ENCODE peak calls at places on chromosomes 5 and 9, in five cellular contexts. One of them, this sample, is unnamed.

GRCh38 chr9:83198336-83198735 is 135.4 kb upstream of the RASEF start:
- DNase-seq in NCI-H1436: no peak
- DNase-seq in upper lobe of right lung: no peak
- DNase-seq in cardiac septum: no peak
- DNase-seq in NCI-H146: peak
- DNase-seq in this sample: no peak

GRCh38 chr9:100228352-100228869 is 124.3 kb downstream of the TEX10 start:
- DNase-seq in NCI-H1436: no peak
- DNase-seq in upper lobe of right lung: no peak
- DNase-seq in cardiac septum: no peak
- DNase-seq in NCI-H146: no peak
- DNase-seq in this sample: no peak

GRCh38 chr5:150510460-150511263 is 2.7 kb downstream of the NDST1 start:
- DNase-seq in NCI-H1436: no peak
- DNase-seq in upper lobe of right lung: no peak
- DNase-seq in cardiac septum: no peak
- DNase-seq in NCI-H146: no peak
- DNase-seq in this sample: no peak

GRCh38 chr9:97811534-97812246 is 41.3 kb upstream of the FOXE1 start:
- DNase-seq in NCI-H1436: no peak
- DNase-seq in upper lobe of right lung: no peak
- DNase-seq in cardiac septum: no peak
- DNase-seq in NCI-H146: no peak
- DNase-seq in this sample: no peak

GRCh38 chr9:109331353-109331752 is 10.5 kb upstream of the EPB41L4B start:
- DNase-seq in NCI-H1436: no peak
- DNase-seq in upper lobe of right lung: peak
- DNase-seq in cardiac septum: peak
- DNase-seq in NCI-H146: no peak
- DNase-seq in this sample: no peak

GRCh38 chr9:94181782-94182181 is 77.3 kb upstream of the ZNF169 start:
- DNase-seq in NCI-H1436: no peak
- DNase-seq in upper lobe of right lung: no peak
- DNase-seq in cardiac septum: no peak
- DNase-seq in NCI-H146: no peak
- DNase-seq in this sample: no peak

GRCh38 chr9:136750526-136750925 is 2.2 kb upstream of the LCN6 start:
- DNase-seq in NCI-H1436: no peak
- DNase-seq in upper lobe of right lung: no peak
- DNase-seq in cardiac septum: no peak
- DNase-seq in NCI-H146: no peak
- DNase-seq in this sample: no peak

GRCh38 chr9:132985489-132985888 is 7.0 kb downstream of the GFI1B start:
- DNase-seq in NCI-H1436: no peak
- DNase-seq in upper lobe of right lung: no peak
- DNase-seq in cardiac septum: no peak
- DNase-seq in NCI-H146: no peak
- DNase-seq in this sample: no peak

GRCh38 chr5:45521067-45521466 is 175.1 kb downstream of the HCN1 start:
- DNase-seq in NCI-H1436: no peak
- DNase-seq in upper lobe of right lung: no peak
- DNase-seq in cardiac septum: no peak
- DNase-seq in NCI-H146: peak
- DNase-seq in this sample: no peak

GRCh38 chr9:137452761-137453642 is 6.1 kb downstream of the NSMF start:
- DNase-seq in NCI-H1436: no peak
- DNase-seq in upper lobe of right lung: peak
- DNase-seq in cardiac septum: peak
- DNase-seq in NCI-H146: no peak
- DNase-seq in this sample: no peak

GRCh38 chr5:159052282-159053011 is 47.3 kb downstream of the EBF1 start:
- DNase-seq in NCI-H1436: no peak
- DNase-seq in upper lobe of right lung: no peak
- DNase-seq in cardiac septum: no peak
- DNase-seq in NCI-H146: no peak
- DNase-seq in this sample: no peak

GRCh38 chr5:90866915-90867715 is 308.5 kb downstream of the ADGRV1 start:
- DNase-seq in NCI-H1436: no peak
- DNase-seq in upper lobe of right lung: no peak
- DNase-seq in cardiac septum: no peak
- DNase-seq in NCI-H146: no peak
- DNase-seq in this sample: no peak

GRCh38 chr9:91995000-91995399 is 45.0 kb upstream of the ROR2 start:
- DNase-seq in NCI-H1436: no peak
- DNase-seq in upper lobe of right lung: no peak
- DNase-seq in cardiac septum: no peak
- DNase-seq in NCI-H146: no peak
- DNase-seq in this sample: no peak

GRCh38 chr5:170132642-170133448 is 27.1 kb downstream of the FOXI1 start:
- DNase-seq in NCI-H1436: no peak
- DNase-seq in upper lobe of right lung: no peak
- DNase-seq in cardiac septum: no peak
- DNase-seq in NCI-H146: no peak
- DNase-seq in this sample: no peak

GRCh38 chr9:7819984-7820383 is 20.4 kb upstream of the DMAC1 start:
- DNase-seq in NCI-H1436: no peak
- DNase-seq in upper lobe of right lung: no peak
- DNase-seq in cardiac septum: no peak
- DNase-seq in NCI-H146: no peak
- DNase-seq in this sample: no peak

GRCh38 chr5:172548981-172549707 is 91.9 kb upstream of the NEURL1B start:
- DNase-seq in NCI-H1436: no peak
- DNase-seq in upper lobe of right lung: peak
- DNase-seq in cardiac septum: peak
- DNase-seq in NCI-H146: no peak
- DNase-seq in this sample: no peak

GRCh38 chr9:92564982-92565381 is 29.2 kb upstream of the ECM2 start:
- DNase-seq in NCI-H1436: no peak
- DNase-seq in upper lobe of right lung: no peak
- DNase-seq in cardiac septum: no peak
- DNase-seq in NCI-H146: no peak
- DNase-seq in this sample: no peak

GRCh38 chr9:88826651-88827245 is 164.5 kb upstream of the S1PR3 start:
- DNase-seq in NCI-H1436: no peak
- DNase-seq in upper lobe of right lung: no peak
- DNase-seq in cardiac septum: no peak
- DNase-seq in NCI-H146: no peak
- DNase-seq in this sample: no peak

GRCh38 chr5:54062958-54063357 is 247.4 kb downstream of the ARL15 start:
- DNase-seq in NCI-H1436: no peak
- DNase-seq in upper lobe of right lung: no peak
- DNase-seq in cardiac septum: no peak
- DNase-seq in NCI-H146: no peak
- DNase-seq in this sample: no peak

GRCh38 chr5:150601774-150602345 is 38.6 kb upstream of the SYNPO start:
- DNase-seq in NCI-H1436: no peak
- DNase-seq in upper lobe of right lung: no peak
- DNase-seq in cardiac septum: no peak
- DNase-seq in NCI-H146: no peak
- DNase-seq in this sample: no peak

GRCh38 chr9:136786451-136786850 is 4.7 kb upstream of the TMEM141 start:
- DNase-seq in NCI-H1436: no peak
- DNase-seq in upper lobe of right lung: peak
- DNase-seq in cardiac septum: no peak
- DNase-seq in NCI-H146: no peak
- DNase-seq in this sample: no peak

GRCh38 chr5:179273074-179273435 is 72.2 kb downstream of the ADAMTS2 start:
- DNase-seq in NCI-H1436: no peak
- DNase-seq in upper lobe of right lung: no peak
- DNase-seq in cardiac septum: no peak
- DNase-seq in NCI-H146: no peak
- DNase-seq in this sample: no peak

GRCh38 chr9:6212722-6213375 is 2.8 kb upstream of the IL33 start:
- DNase-seq in NCI-H1436: no peak
- DNase-seq in upper lobe of right lung: no peak
- DNase-seq in cardiac septum: no peak
- DNase-seq in NCI-H146: no peak
- DNase-seq in this sample: no peak

GRCh38 chr5:180214870-180215737 is 6.1 kb upstream of the RASGEF1C start:
- DNase-seq in NCI-H1436: no peak
- DNase-seq in upper lobe of right lung: peak
- DNase-seq in cardiac septum: no peak
- DNase-seq in NCI-H146: no peak
- DNase-seq in this sample: no peak

GRCh38 chr5:106827061-106827460 is 843.7 kb downstream of the EFNA5 start:
- DNase-seq in NCI-H1436: no peak
- DNase-seq in upper lobe of right lung: no peak
- DNase-seq in cardiac septum: no peak
- DNase-seq in NCI-H146: no peak
- DNase-seq in this sample: no peak

GRCh38 chr9:97703437-97704326 is 6.5 kb upstream of the XPA start:
- DNase-seq in NCI-H1436: peak
- DNase-seq in upper lobe of right lung: no peak
- DNase-seq in cardiac septum: no peak
- DNase-seq in NCI-H146: peak
- DNase-seq in this sample: peak

GRCh38 chr5:90876366-90876765 is 317.8 kb downstream of the ADGRV1 start:
- DNase-seq in NCI-H1436: no peak
- DNase-seq in upper lobe of right lung: no peak
- DNase-seq in cardiac septum: no peak
- DNase-seq in NCI-H146: no peak
- DNase-seq in this sample: no peak

GRCh38 chr9:124298646-124299235 is 41.0 kb downstream of the NEK6 start:
- DNase-seq in NCI-H1436: no peak
- DNase-seq in upper lobe of right lung: no peak
- DNase-seq in cardiac septum: no peak
- DNase-seq in NCI-H146: no peak
- DNase-seq in this sample: no peak

GRCh38 chr5:142922223-142922952 is 152.2 kb downstream of the ARHGAP26 start:
- DNase-seq in NCI-H1436: peak
- DNase-seq in upper lobe of right lung: no peak
- DNase-seq in cardiac septum: no peak
- DNase-seq in NCI-H146: peak
- DNase-seq in this sample: peak

GRCh38 chr5:440413-441180 is 2.4 kb upstream of the EXOC3 start:
- DNase-seq in NCI-H1436: no peak
- DNase-seq in upper lobe of right lung: no peak
- DNase-seq in cardiac septum: no peak
- DNase-seq in NCI-H146: no peak
- DNase-seq in this sample: no peak

GRCh38 chr9:136059321-136059791 is 35.7 kb downstream of the NACC2 start:
- DNase-seq in NCI-H1436: no peak
- DNase-seq in upper lobe of right lung: peak
- DNase-seq in cardiac septum: peak
- DNase-seq in NCI-H146: no peak
- DNase-seq in this sample: no peak

GRCh38 chr5:34499001-34499734 is 157.0 kb upstream of the RAI14 start:
- DNase-seq in NCI-H1436: no peak
- DNase-seq in upper lobe of right lung: no peak
- DNase-seq in cardiac septum: no peak
- DNase-seq in NCI-H146: no peak
- DNase-seq in this sample: no peak

GRCh38 chr5:63961598-63962161 is 565 bp downstream of the HTR1A start:
- DNase-seq in NCI-H1436: no peak
- DNase-seq in upper lobe of right lung: peak
- DNase-seq in cardiac septum: no peak
- DNase-seq in NCI-H146: no peak
- DNase-seq in this sample: no peak

GRCh38 chr5:36915653-36916052 is 39.1 kb downstream of the NIPBL start:
- DNase-seq in NCI-H1436: no peak
- DNase-seq in upper lobe of right lung: no peak
- DNase-seq in cardiac septum: no peak
- DNase-seq in NCI-H146: no peak
- DNase-seq in this sample: no peak

GRCh38 chr9:134317431-134318414 is 8.5 kb upstream of the RXRA start:
- DNase-seq in NCI-H1436: no peak
- DNase-seq in upper lobe of right lung: peak
- DNase-seq in cardiac septum: peak
- DNase-seq in NCI-H146: no peak
- DNase-seq in this sample: no peak

GRCh38 chr5:1665803-1666202 is 133.8 kb downstream of the MRPL36 start:
- DNase-seq in NCI-H1436: no peak
- DNase-seq in upper lobe of right lung: peak
- DNase-seq in cardiac septum: no peak
- DNase-seq in NCI-H146: no peak
- DNase-seq in this sample: no peak

GRCh38 chr5:82931110-82931509 is 146.1 kb downstream of the TMEM167A start:
- DNase-seq in NCI-H1436: no peak
- DNase-seq in upper lobe of right lung: no peak
- DNase-seq in cardiac septum: no peak
- DNase-seq in NCI-H146: no peak
- DNase-seq in this sample: no peak

GRCh38 chr9:121499427-121500164 is at the start of gene GGTA1:
- DNase-seq in NCI-H1436: peak
- DNase-seq in upper lobe of right lung: peak
- DNase-seq in cardiac septum: peak
- DNase-seq in NCI-H146: peak
- DNase-seq in this sample: peak

GRCh38 chr5:76585783-76586217 is 37.4 kb downstream of the F2RL2 start:
- DNase-seq in NCI-H1436: no peak
- DNase-seq in upper lobe of right lung: no peak
- DNase-seq in cardiac septum: no peak
- DNase-seq in NCI-H146: no peak
- DNase-seq in this sample: no peak

This sample was measured in COR-L47.